ENCODE peak calls at places on chromosomes 7 and 10, in four cellular contexts. One of them, this sample, is unnamed. For H3K4me1, the result is how much of the 10 kb centered on the place peaks cover.

GRCh38 chr10:70714245-70714644 is 41.9 kb downstream of the ADAMTS14 start:
- DNase-seq in left ventricle myocardium inferior: no peak
- DNase-seq in gastrocnemius medialis: no peak
- DNase-seq in GM23248: no peak
- DNase-seq in this sample: no peak

GRCh38 chr10:76882245-76882644 is 755.4 kb downstream of the KCNMA1 start:
- DNase-seq in left ventricle myocardium inferior: no peak
- DNase-seq in gastrocnemius medialis: no peak
- DNase-seq in GM23248: no peak
- DNase-seq in this sample: no peak

GRCh38 chr10:12958546-12959110 is 42.9 kb downstream of the CCDC3 start:
- DNase-seq in left ventricle myocardium inferior: no peak
- DNase-seq in gastrocnemius medialis: no peak
- DNase-seq in GM23248: no peak
- DNase-seq in this sample: no peak

GRCh38 chr10:100345570-100346330 is 1.3 kb upstream of the SCD start:
- DNase-seq in left ventricle myocardium inferior: no peak
- DNase-seq in gastrocnemius medialis: peak
- DNase-seq in GM23248: peak
- DNase-seq in this sample: no peak

GRCh38 chr7:36192050-36192824 is 39.2 kb downstream of the EEPD1 start:
- DNase-seq in left ventricle myocardium inferior: no peak
- DNase-seq in gastrocnemius medialis: no peak
- DNase-seq in GM23248: peak
- DNase-seq in this sample: no peak

GRCh38 chr10:110833941-110834621 is 37.6 kb upstream of the PDCD4 start:
- DNase-seq in left ventricle myocardium inferior: no peak
- DNase-seq in gastrocnemius medialis: no peak
- DNase-seq in GM23248: no peak
- DNase-seq in this sample: no peak

GRCh38 chr10:93319855-93320254 is 162.3 kb downstream of the MYOF start:
- DNase-seq in left ventricle myocardium inferior: no peak
- DNase-seq in gastrocnemius medialis: no peak
- DNase-seq in GM23248: no peak
- DNase-seq in this sample: no peak

GRCh38 chr7:7821517-7821916 is 103.1 kb upstream of the RPA3 start:
- DNase-seq in left ventricle myocardium inferior: no peak
- DNase-seq in gastrocnemius medialis: no peak
- DNase-seq in GM23248: no peak
- DNase-seq in this sample: no peak

GRCh38 chr7:41847641-41848040 is 144.8 kb upstream of the INHBA start:
- DNase-seq in left ventricle myocardium inferior: no peak
- DNase-seq in gastrocnemius medialis: no peak
- DNase-seq in GM23248: no peak
- DNase-seq in this sample: no peak

GRCh38 chr7:46774515-46774914 is 807.4 kb downstream of the TNS3 start:
- DNase-seq in left ventricle myocardium inferior: peak
- DNase-seq in gastrocnemius medialis: peak
- DNase-seq in GM23248: no peak
- DNase-seq in this sample: no peak

GRCh38 chr10:10193848-10194247 is 823.8 kb upstream of the CELF2 start:
- DNase-seq in left ventricle myocardium inferior: no peak
- DNase-seq in gastrocnemius medialis: no peak
- DNase-seq in GM23248: no peak
- DNase-seq in this sample: no peak

GRCh38 chr7:99404235-99404976 is 4.0 kb downstream of the PDAP1 start:
- DNase-seq in left ventricle myocardium inferior: no peak
- DNase-seq in gastrocnemius medialis: no peak
- DNase-seq in GM23248: peak
- DNase-seq in this sample: no peak

GRCh38 chr7:132411142-132411541 is 165.1 kb downstream of the PLXNA4 start:
- DNase-seq in left ventricle myocardium inferior: no peak
- DNase-seq in gastrocnemius medialis: no peak
- DNase-seq in GM23248: no peak
- DNase-seq in this sample: no peak

GRCh38 chr7:29940199-29940598 is 49.4 kb downstream of the SCRN1 start:
- DNase-seq in left ventricle myocardium inferior: no peak
- DNase-seq in gastrocnemius medialis: no peak
- DNase-seq in GM23248: peak
- DNase-seq in this sample: no peak

GRCh38 chr7:102198557-102198956 is 88.1 kb upstream of the SH2B2 start:
- DNase-seq in left ventricle myocardium inferior: no peak
- DNase-seq in gastrocnemius medialis: peak
- DNase-seq in GM23248: no peak
- DNase-seq in this sample: no peak

GRCh38 chr7:100061518-100062193 is 12.1 kb downstream of the ZSCAN21 start:
- DNase-seq in left ventricle myocardium inferior: no peak
- DNase-seq in gastrocnemius medialis: no peak
- DNase-seq in GM23248: no peak
- DNase-seq in this sample: no peak

GRCh38 chr7:19145429-19146201 is 394 bp upstream of the FERD3L start:
- DNase-seq in left ventricle myocardium inferior: no peak
- DNase-seq in gastrocnemius medialis: no peak
- DNase-seq in GM23248: no peak
- DNase-seq in this sample: no peak

GRCh38 chr10:26714385-26714784 is 16.9 kb downstream of the PDSS1 start:
- DNase-seq in left ventricle myocardium inferior: no peak
- DNase-seq in gastrocnemius medialis: no peak
- DNase-seq in GM23248: no peak
- DNase-seq in this sample: no peak

GRCh38 chr7:116454377-116454776 is 45.2 kb upstream of the CAV2 start:
- DNase-seq in left ventricle myocardium inferior: no peak
- DNase-seq in gastrocnemius medialis: no peak
- DNase-seq in GM23248: no peak
- DNase-seq in this sample: no peak

GRCh38 chr10:124706462-124706857 is 37.7 kb downstream of the FAM53B start:
- DNase-seq in left ventricle myocardium inferior: no peak
- DNase-seq in gastrocnemius medialis: no peak
- DNase-seq in GM23248: no peak
- DNase-seq in this sample: no peak
- H3K4me1 ChIP-seq in left ventricle myocardium inferior: half or more
- H3K4me1 ChIP-seq in gastrocnemius medialis: half or more
- H3K4me1 ChIP-seq in GM23248: under half
- H3K4me1 ChIP-seq in this sample: under half

GRCh38 chr7:90404777-90405176 is 1.5 kb downstream of the CLDN12 start:
- DNase-seq in left ventricle myocardium inferior: no peak
- DNase-seq in gastrocnemius medialis: peak
- DNase-seq in GM23248: peak
- DNase-seq in this sample: no peak
- H3K27ac ChIP-seq in left ventricle myocardium inferior: peak
- H3K27ac ChIP-seq in gastrocnemius medialis: peak
- H3K27ac ChIP-seq in GM23248: peak
- H3K27ac ChIP-seq in this sample: peak

GRCh38 chr10:89332092-89332633 is 4.4 kb downstream of the IFIT3 start:
- DNase-seq in left ventricle myocardium inferior: no peak
- DNase-seq in gastrocnemius medialis: no peak
- DNase-seq in GM23248: peak
- DNase-seq in this sample: no peak
- H3K4me1 ChIP-seq in left ventricle myocardium inferior: half or more
- H3K4me1 ChIP-seq in gastrocnemius medialis: under half
- H3K4me1 ChIP-seq in GM23248: under half
- H3K4me1 ChIP-seq in this sample: under half

GRCh38 chr7:69659964-69660363 is 61.7 kb downstream of the AUTS2 start:
- DNase-seq in left ventricle myocardium inferior: no peak
- DNase-seq in gastrocnemius medialis: no peak
- DNase-seq in GM23248: peak
- DNase-seq in this sample: no peak

GRCh38 chr7:69656890-69657289 is 58.6 kb downstream of the AUTS2 start:
- DNase-seq in left ventricle myocardium inferior: peak
- DNase-seq in gastrocnemius medialis: peak
- DNase-seq in GM23248: peak
- DNase-seq in this sample: peak

GRCh38 chr7:69654849-69655707 is 56.8 kb downstream of the AUTS2 start:
- DNase-seq in left ventricle myocardium inferior: no peak
- DNase-seq in gastrocnemius medialis: no peak
- DNase-seq in GM23248: no peak
- DNase-seq in this sample: no peak

GRCh38 chr7:69656077-69656476 is 57.8 kb downstream of the AUTS2 start:
- DNase-seq in left ventricle myocardium inferior: no peak
- DNase-seq in gastrocnemius medialis: no peak
- DNase-seq in GM23248: no peak
- DNase-seq in this sample: no peak

GRCh38 chr7:69657331-69657730 is 59.1 kb downstream of the AUTS2 start:
- DNase-seq in left ventricle myocardium inferior: no peak
- DNase-seq in gastrocnemius medialis: no peak
- DNase-seq in GM23248: no peak
- DNase-seq in this sample: no peak
- H3K27ac ChIP-seq in left ventricle myocardium inferior: peak
- H3K27ac ChIP-seq in gastrocnemius medialis: peak
- H3K27ac ChIP-seq in GM23248: no peak
- H3K27ac ChIP-seq in this sample: peak

GRCh38 chr10:71739368-71739900 is 19.9 kb upstream of the C10orf105 start:
- DNase-seq in left ventricle myocardium inferior: no peak
- DNase-seq in gastrocnemius medialis: no peak
- DNase-seq in GM23248: no peak
- DNase-seq in this sample: no peak
- H3K4me1 ChIP-seq in left ventricle myocardium inferior: under half
- H3K4me1 ChIP-seq in gastrocnemius medialis: under half
- H3K4me1 ChIP-seq in GM23248: under half
- H3K4me1 ChIP-seq in this sample: under half

GRCh38 chr7:80259-81236 is 111.8 kb upstream of the FAM20C start:
- DNase-seq in left ventricle myocardium inferior: no peak
- DNase-seq in gastrocnemius medialis: no peak
- DNase-seq in GM23248: no peak
- DNase-seq in this sample: no peak
- H3K27ac ChIP-seq in left ventricle myocardium inferior: no peak
- H3K27ac ChIP-seq in gastrocnemius medialis: no peak
- H3K27ac ChIP-seq in GM23248: no peak
- H3K27ac ChIP-seq in this sample: no peak

This sample was measured in right atrium auricular region.